ENCODE peak calls at places on chromosomes 12 and 14, in six cellular contexts. N, W, T, E, V and D are unnamed samples.

GRCh38 chr12:56768424-56768823 is 5.3 kb downstream of the HSD17B6 start:
- DNase-seq in N (peak), W (no peak), T (no peak), E (no peak), V (no peak), D (no peak)

GRCh38 chr14:100165376-100165775 is 5.9 kb upstream of the DEGS2 start:
- DNase-seq in N (no peak), W (no peak), T (peak), E (no peak), V (no peak), D (no peak)

GRCh38 chr14:86221000-86221399 is 691.1 kb downstream of the FLRT2 start:
- DNase-seq in N (no peak), W (peak), T (peak), E (peak), V (no peak), D (no peak)

GRCh38 chr12:65695077-65695865 is 129.0 kb upstream of the HMGA2 start:
- DNase-seq in N (peak), W (no peak), T (peak), E (peak), V (no peak), D (peak)

GRCh38 chr12:24945822-24946221 is 3.1 kb downstream of the BCAT1 start:
- DNase-seq in N (no peak), W (no peak), T (no peak), E (no peak), V (no peak), D (no peak)

GRCh38 chr14:29282169-29282568 is 515.6 kb downstream of the FOXG1 start:
- DNase-seq in N (peak), W (no peak), T (no peak), E (peak), V (no peak), D (peak)

GRCh38 chr12:61860439-61860838 is 399.8 kb upstream of the USP15 start:
- DNase-seq in N (no peak), W (peak), T (no peak), E (no peak), V (no peak), D (no peak)

GRCh38 chr12:5000658-5001390 is 42.9 kb upstream of the KCNA5 start:
- DNase-seq in N (no peak), W (peak), T (no peak), E (no peak), V (no peak), D (no peak)

GRCh38 chr14:35046751-35047536 is 872 bp downstream of the FAM177A1 start:
- DNase-seq in N (peak), W (no peak), T (peak), E (peak), V (no peak), D (peak)

GRCh38 chr12:123532808-123533649 is 490 bp downstream of the RILPL1 start:
- DNase-seq in N (peak), W (peak), T (peak), E (peak), V (no peak), D (peak)

GRCh38 chr12:10151621-10152020 is 20.3 kb downstream of the OLR1 start:
- DNase-seq in N (no peak), W (no peak), T (no peak), E (no peak), V (no peak), D (no peak)

GRCh38 chr12:123813349-123813748 is 51.2 kb downstream of the DNAH10 start:
- DNase-seq in N (no peak), W (no peak), T (no peak), E (peak), V (no peak), D (peak)

GRCh38 chr14:94164685-94165431 is 9.3 kb upstream of the PPP4R4 start:
- DNase-seq in N (no peak), W (peak), T (peak), E (no peak), V (no peak), D (no peak)

GRCh38 chr14:30303350-30303749 is 255.6 kb upstream of the G2E3 start:
- DNase-seq in N (no peak), W (no peak), T (no peak), E (no peak), V (no peak), D (no peak)

GRCh38 chr12:182381-182883 is 31.5 kb downstream of the SLC6A12 start:
- DNase-seq in N (peak), W (no peak), T (no peak), E (peak), V (no peak), D (peak)

GRCh38 chr12:32605326-32606095 is 73.6 kb upstream of the DNM1L start:
- DNase-seq in N (peak), W (no peak), T (no peak), E (no peak), V (no peak), D (no peak)

GRCh38 chr12:132345555-132346200 is 16.3 kb upstream of the GALNT9 start:
- DNase-seq in N (no peak), W (peak), T (no peak), E (no peak), V (no peak), D (no peak)

GRCh38 chr12:1246637-1247036 is 255.6 kb downstream of the ERC1 start:
- DNase-seq in N (no peak), W (no peak), T (no peak), E (no peak), V (no peak), D (peak)

GRCh38 chr12:53804429-53804828 is 52.6 kb upstream of the CISTR start:
- DNase-seq in N (peak), W (no peak), T (no peak), E (no peak), V (no peak), D (no peak)

GRCh38 chr14:103941973-103942736 is at the start of gene RD3L:
- DNase-seq in N (no peak), W (no peak), T (no peak), E (no peak), V (no peak), D (no peak)

GRCh38 chr14:46499521-46499920 is 152.1 kb downstream of the RPL10L start:
- DNase-seq in N (no peak), W (no peak), T (no peak), E (no peak), V (no peak), D (no peak)

GRCh38 chr14:73878436-73878835 is 8.2 kb upstream of the ZNF410 start:
- DNase-seq in N (no peak), W (no peak), T (no peak), E (peak), V (no peak), D (peak)

GRCh38 chr14:98182385-98183055 is 1089.5 kb downstream of the BCL11B start:
- DNase-seq in N (peak), W (no peak), T (no peak), E (no peak), V (no peak), D (no peak)

GRCh38 chr12:51926718-51927117 is 19.4 kb downstream of the ACVRL1 start:
- DNase-seq in N (peak), W (no peak), T (peak), E (peak), V (peak), D (no peak)

GRCh38 chr14:63276492-63277342 is 42.0 kb downstream of the GPHB5 start:
- DNase-seq in N (peak), W (peak), T (peak), E (peak), V (peak), D (peak)

GRCh38 chr14:21852775-21853174 is 179.2 kb upstream of the OR4E1 start:
- DNase-seq in N (no peak), W (no peak), T (no peak), E (no peak), V (no peak), D (no peak)

GRCh38 chr12:107134558-107134957 is 41.2 kb upstream of the CRY1 start:
- DNase-seq in N (peak), W (peak), T (peak), E (no peak), V (peak), D (no peak)

GRCh38 chr12:96719671-96720362 is 187.2 kb upstream of the NEDD1 start:
- DNase-seq in N (peak), W (no peak), T (peak), E (peak), V (peak), D (peak)

GRCh38 chr12:76288218-76288617 is 60.0 kb downstream of the BBS10 start:
- DNase-seq in N (no peak), W (no peak), T (no peak), E (no peak), V (no peak), D (peak)

GRCh38 chr12:197911-198695 is 15.9 kb downstream of the SLC6A12 start:
- DNase-seq in N (no peak), W (no peak), T (no peak), E (no peak), V (no peak), D (no peak)

GRCh38 chr14:92323031-92323915 is at the start of gene SLC24A4:
- DNase-seq in N (no peak), W (peak), T (peak), E (no peak), V (no peak), D (peak)

GRCh38 chr12:111285191-111285590 is 83.7 kb downstream of the PHETA1 start:
- DNase-seq in N (no peak), W (peak), T (peak), E (no peak), V (no peak), D (no peak)

GRCh38 chr14:81401420-81402122 is 1.4 kb upstream of the STON2 start:
- DNase-seq in N (peak), W (no peak), T (no peak), E (peak), V (no peak), D (peak)

GRCh38 chr12:102063066-102063465 is 1.3 kb upstream of the WASHC3 start:
- DNase-seq in N (peak), W (no peak), T (peak), E (no peak), V (peak), D (no peak)

GRCh38 chr12:102120564-102120873 is 536 bp downstream of the PARPBP start:
- DNase-seq in N (no peak), W (peak), T (no peak), E (no peak), V (no peak), D (no peak)

GRCh38 chr12:121791671-121792496 is 1.6 kb downstream of the RHOF start:
- DNase-seq in N (peak), W (no peak), T (no peak), E (no peak), V (no peak), D (no peak)

GRCh38 chr12:75891072-75891471 is 140.5 kb downstream of the PHLDA1 start:
- DNase-seq in N (peak), W (no peak), T (no peak), E (no peak), V (no peak), D (no peak)

GRCh38 chr12:111389635-111390034 is 16.1 kb upstream of the SH2B3 start:
- DNase-seq in N (peak), W (no peak), T (no peak), E (no peak), V (no peak), D (no peak)

GRCh38 chr14:71365305-71365865 is 458.1 kb downstream of the PCNX1 start:
- DNase-seq in N (no peak), W (no peak), T (no peak), E (peak), V (no peak), D (no peak)

GRCh38 chr12:14962180-14962579 is 779 bp upstream of the ARHGDIB start:
- DNase-seq in N (no peak), W (no peak), T (no peak), E (no peak), V (peak), D (no peak)

GRCh38 chr12:14962797-14963196 is 1.4 kb upstream of the ARHGDIB start:
- DNase-seq in N (no peak), W (no peak), T (no peak), E (no peak), V (peak), D (no peak)

GRCh38 chr12:14964401-14964800 is 3.0 kb upstream of the ARHGDIB start:
- DNase-seq in N (no peak), W (no peak), T (no peak), E (no peak), V (no peak), D (no peak)

GRCh38 chr12:14965221-14965620 is 3.8 kb upstream of the ARHGDIB start:
- DNase-seq in N (no peak), W (no peak), T (no peak), E (no peak), V (no peak), D (no peak)

DNA sequence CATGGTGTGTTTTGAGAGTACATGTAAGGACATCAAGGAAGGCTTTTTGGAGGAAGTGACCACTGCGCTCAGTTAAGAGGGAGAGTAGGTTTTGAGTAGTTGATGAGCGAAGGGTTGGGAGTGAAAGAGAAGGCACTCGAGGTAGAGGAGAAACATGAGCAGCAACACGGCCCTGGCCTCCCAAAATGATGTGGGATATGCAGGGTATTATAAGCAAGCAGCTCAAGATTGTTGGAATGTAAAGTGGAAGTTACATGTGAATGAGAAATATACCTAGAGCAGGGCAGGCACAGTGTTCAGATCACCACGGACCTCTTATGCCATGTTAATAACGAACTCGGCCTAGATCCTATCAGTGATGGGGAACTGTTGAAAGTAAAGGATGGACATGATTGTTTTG is 2.1 kb upstream of the ARHGDIB start:
- DNase-seq in N (no peak), W (no peak), T (no peak), E (no peak), V (no peak), D (no peak)
- H3K4me2 ChIP-seq in N (no peak), W (no peak), T (no peak), E (no peak), V (peak), D (no peak)

GRCh38 chr12:113064395-113065125 is 8.0 kb downstream of the DTX1 start:
- DNase-seq in N (no peak), W (no peak), T (no peak), E (no peak), V (peak), D (no peak)

GRCh38 chr12:113066806-113067400 is 10.4 kb downstream of the DTX1 start:
- DNase-seq in N (no peak), W (no peak), T (no peak), E (no peak), V (no peak), D (no peak)

GRCh38 chr12:113063396-113064350 is 7.1 kb downstream of the DTX1 start:
- DNase-seq in N (no peak), W (no peak), T (no peak), E (no peak), V (peak), D (no peak)

GRCh38 chr12:113062502-113063395 is 6.2 kb downstream of the DTX1 start:
- DNase-seq in N (no peak), W (peak), T (no peak), E (no peak), V (peak), D (no peak)

GRCh38 chr12:113065126-113066007 is 8.8 kb downstream of the DTX1 start:
- DNase-seq in N (no peak), W (peak), T (peak), E (no peak), V (peak), D (no peak)
- H3K4me2 ChIP-seq in N (no peak), W (peak), T (peak), E (no peak), V (peak), D (no peak)

GRCh38 chr12:108578264-108578663 is 15.9 kb downstream of the ISCU start:
- DNase-seq in N (no peak), W (no peak), T (no peak), E (no peak), V (no peak), D (no peak)

GRCh38 chr12:108576660-108577234 is 14.4 kb downstream of the ISCU start:
- DNase-seq in N (no peak), W (no peak), T (no peak), E (no peak), V (no peak), D (peak)

GRCh38 chr12:108578813-108579212 is 16.4 kb downstream of the ISCU start:
- DNase-seq in N (no peak), W (no peak), T (no peak), E (no peak), V (no peak), D (no peak)

GRCh38 chr12:108575199-108575912 is 13.0 kb downstream of the ISCU start:
- DNase-seq in N (no peak), W (no peak), T (no peak), E (no peak), V (no peak), D (no peak)

DNA sequence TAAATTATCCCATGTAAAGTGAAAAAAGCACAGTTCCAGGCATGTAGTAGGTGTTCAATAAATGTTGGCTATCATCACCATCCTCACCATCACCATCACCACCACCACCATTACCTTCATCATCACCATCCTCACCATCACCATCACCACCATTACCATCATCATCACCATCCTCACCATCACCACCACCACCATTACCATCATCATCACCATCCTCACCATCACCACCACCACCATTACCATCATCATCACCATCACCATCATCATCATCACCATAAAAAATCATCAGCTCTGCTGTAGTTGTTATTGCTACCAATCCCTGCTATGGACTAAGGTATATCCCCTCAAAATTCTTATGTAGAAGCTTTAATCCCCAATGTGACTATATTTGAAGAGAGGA is 15.1 kb downstream of the ISCU start:
- DNase-seq in N (no peak), W (no peak), T (no peak), E (no peak), V (no peak), D (no peak)
- H3K4me2 ChIP-seq in N (no peak), W (no peak), T (no peak), E (no peak), V (no peak), D (no peak)

DNA sequence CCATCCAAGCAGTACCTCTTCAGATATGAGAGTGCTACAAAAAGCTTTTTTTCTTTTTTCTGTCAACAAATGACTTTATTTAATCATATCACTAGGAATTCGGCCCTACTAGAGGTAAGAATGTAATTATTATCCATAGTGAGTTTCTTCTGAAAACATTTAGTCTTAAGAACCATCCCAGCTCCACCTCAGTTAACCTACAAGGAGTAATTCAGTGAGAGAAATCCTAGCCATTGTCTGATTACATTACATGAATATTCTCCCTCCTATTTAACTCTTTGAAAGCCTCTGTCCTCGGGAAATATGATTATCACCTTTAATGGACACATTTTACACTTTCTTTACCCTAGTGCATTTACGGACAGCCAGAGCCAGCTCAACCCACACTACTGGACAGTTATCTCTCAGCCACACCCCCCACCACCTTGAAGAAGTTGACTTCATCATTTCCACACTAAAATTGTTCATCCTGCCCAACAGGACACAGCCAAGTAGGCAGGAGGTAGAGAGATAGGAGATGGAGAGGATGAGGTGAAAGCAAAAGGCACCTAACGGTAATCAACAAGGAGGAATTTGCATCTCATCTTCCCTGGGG is 1.3 kb downstream of the PPFIA2 start:
- DNase-seq in N (no peak), W (no peak), T (no peak), E (no peak), V (no peak), D (no peak)
- H3K4me2 ChIP-seq in N (no peak), W (peak), T (peak), E (no peak), V (no peak), D (peak)

DNA sequence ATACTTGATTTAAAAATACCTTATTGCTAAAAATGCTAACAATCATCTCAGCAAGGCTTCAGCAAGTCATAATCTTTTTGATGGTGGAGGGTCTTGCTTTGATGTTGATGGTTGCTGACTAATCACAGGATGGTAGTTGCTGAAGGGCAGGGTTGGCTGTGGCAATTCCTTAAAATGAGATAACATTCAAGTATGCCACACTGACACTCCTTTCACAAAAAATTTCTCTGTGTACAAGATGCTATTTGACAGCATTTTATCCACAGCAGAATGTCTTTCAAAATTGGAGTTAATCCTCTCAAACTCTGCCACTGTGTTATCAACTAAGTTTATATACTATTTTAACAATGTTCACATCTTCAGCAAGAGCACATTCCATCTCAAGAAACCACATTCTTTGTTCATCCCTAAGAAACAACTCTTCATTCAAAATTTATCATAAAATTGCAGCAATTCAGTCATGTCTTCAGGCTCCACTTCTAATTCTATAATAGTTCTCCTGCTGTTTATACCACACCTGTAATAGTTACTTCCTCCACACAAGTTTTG is 16.1 kb downstream of the SCAF11 start:
- DNase-seq in N (no peak), W (no peak), T (no peak), E (no peak), V (no peak), D (no peak)
- H3K4me2 ChIP-seq in N (no peak), W (no peak), T (no peak), E (peak), V (no peak), D (no peak)

GRCh38 chr12:87272846-87273245 is 756.4 kb downstream of the C12orf50 start:
- DNase-seq in N (no peak), W (no peak), T (no peak), E (no peak), V (no peak), D (peak)

GRCh38 chr12:87266305-87266704 is 762.9 kb downstream of the C12orf50 start:
- DNase-seq in N (peak), W (peak), T (peak), E (no peak), V (peak), D (no peak)

GRCh38 chr12:87274594-87275245 is 754.5 kb downstream of the C12orf50 start:
- DNase-seq in N (peak), W (peak), T (peak), E (peak), V (peak), D (peak)

GRCh38 chr12:87270894-87271293 is 758.3 kb downstream of the C12orf50 start:
- DNase-seq in N (peak), W (peak), T (no peak), E (peak), V (no peak), D (peak)
- H3K4me2 ChIP-seq in N (peak), W (no peak), T (no peak), E (peak), V (no peak), D (no peak)